ENCODE peak calls at places on chromosome 5, in four cellular contexts. J, M, F and Q are unnamed samples.

GRCh38 chr5:137220523-137220927 is 278.6 kb downstream of the SPOCK1 start:
- DNase-seq in J (no peak), M (no peak), F (peak; percentile 84), Q (no peak)

GRCh38 chr5:176540476-176540899 is 3.3 kb upstream of the RNF44 start:
- DNase-seq in J (peak; percentile 54), M (no peak), F (no peak), Q (no peak)

GRCh38 chr5:139394123-139394653 is 716 bp downstream of the PROB1 start:
- DNase-seq in J (peak; percentile 78), M (peak; percentile 69), F (no peak), Q (peak; percentile 48)

GRCh38 chr5:80125022-80125961 is 90.1 kb downstream of the THBS4 start:
- DNase-seq in J (no peak), M (no peak), F (no peak), Q (no peak)

GRCh38 chr5:32842798-32843531 is 131.8 kb downstream of the NPR3 start:
- DNase-seq in J (no peak), M (no peak), F (no peak), Q (peak; percentile 27)

GRCh38 chr5:14097998-14098471 is 45.1 kb upstream of the TRIO start:
- DNase-seq in J (no peak), M (no peak), F (peak; percentile 47), Q (no peak)

GRCh38 chr5:21739096-21739495 is 1114.0 kb downstream of the CDH12 start:
- DNase-seq in J (no peak), M (no peak), F (no peak), Q (no peak)

GRCh38 chr5:90982576-90982975 is 400.5 kb downstream of the ARRDC3 start:
- DNase-seq in J (no peak), M (no peak), F (peak; percentile 77), Q (no peak)

GRCh38 chr5:178801021-178801420 is 58.7 kb upstream of the ZNF354B start:
- DNase-seq in J (no peak), M (no peak), F (no peak), Q (no peak)

GRCh38 chr5:31823477-31823876 is 184.5 kb downstream of the PDZD2 start:
- DNase-seq in J (no peak), M (no peak), F (peak; percentile 10), Q (no peak)

GRCh38 chr5:162323471-162323870 is 255.9 kb downstream of the GABRG2 start:
- DNase-seq in J (no peak), M (no peak), F (no peak), Q (no peak)

GRCh38 chr5:3209918-3210317 is 385.7 kb upstream of the IRX1 start:
- DNase-seq in J (no peak), M (no peak), F (no peak), Q (no peak)

GRCh38 chr5:9015937-9016270 is 530.0 kb downstream of the SEMA5A start:
- DNase-seq in J (no peak), M (no peak), F (peak; percentile 30), Q (no peak)

GRCh38 chr5:94690778-94691177 is 72.3 kb downstream of the SLF1 start:
- DNase-seq in J (no peak), M (no peak), F (no peak), Q (no peak)

GRCh38 chr5:39148983-39149534 is 70.3 kb downstream of the FYB1 start:
- DNase-seq in J (no peak), M (no peak), F (peak; percentile 42), Q (no peak)

GRCh38 chr5:60794691-60795090 is 49.4 kb downstream of the ELOVL7 start:
- DNase-seq in J (no peak), M (no peak), F (no peak), Q (no peak)

GRCh38 chr5:78829811-78830499 is 155.2 kb downstream of the ARSB start:
- DNase-seq in J (no peak), M (no peak), F (no peak), Q (no peak)

GRCh38 chr5:115526604-115527003 is 18.0 kb downstream of the FEM1C start:
- DNase-seq in J (no peak), M (no peak), F (no peak), Q (no peak)

GRCh38 chr5:149677721-149678120 is 52.4 kb upstream of the PPARGC1B start:
- DNase-seq in J (no peak), M (no peak), F (no peak), Q (no peak)

GRCh38 chr5:27742805-27743204 is 704.4 kb upstream of the CDH9 start:
- DNase-seq in J (no peak), M (no peak), F (no peak), Q (no peak)

GRCh38 chr5:137453476-137454080 is 45.5 kb downstream of the SPOCK1 start:
- DNase-seq in J (no peak), M (no peak), F (peak; percentile 81), Q (no peak)

GRCh38 chr5:154302181-154302580 is 111.6 kb downstream of the GALNT10 start:
- DNase-seq in J (peak; percentile 91), M (no peak), F (peak; percentile 29), Q (no peak)

GRCh38 chr5:158943569-158943968 is 156.1 kb downstream of the EBF1 start:
- DNase-seq in J (no peak), M (no peak), F (no peak), Q (no peak)

GRCh38 chr5:154575869-154576806 is 98.1 kb upstream of the HAND1 start:
- DNase-seq in J (no peak), M (no peak), F (no peak), Q (no peak)

GRCh38 chr5:78699565-78700143 is 51.1 kb upstream of the LHFPL2 start:
- DNase-seq in J (no peak), M (no peak), F (peak; percentile 93), Q (no peak)

GRCh38 chr5:151461312-151461711 is 13.9 kb downstream of the SLC36A1 start:
- DNase-seq in J (no peak), M (no peak), F (no peak), Q (no peak)

GRCh38 chr5:151465476-151465875 is 18.1 kb downstream of the SLC36A1 start:
- DNase-seq in J (no peak), M (no peak), F (no peak), Q (no peak)

GRCh38 chr5:151464101-151464500 is 16.7 kb downstream of the SLC36A1 start:
- DNase-seq in J (no peak), M (no peak), F (no peak), Q (no peak)

GRCh38 chr5:151459680-151460079 is 12.3 kb downstream of the SLC36A1 start:
- DNase-seq in J (no peak), M (no peak), F (no peak), Q (no peak)

DNA sequence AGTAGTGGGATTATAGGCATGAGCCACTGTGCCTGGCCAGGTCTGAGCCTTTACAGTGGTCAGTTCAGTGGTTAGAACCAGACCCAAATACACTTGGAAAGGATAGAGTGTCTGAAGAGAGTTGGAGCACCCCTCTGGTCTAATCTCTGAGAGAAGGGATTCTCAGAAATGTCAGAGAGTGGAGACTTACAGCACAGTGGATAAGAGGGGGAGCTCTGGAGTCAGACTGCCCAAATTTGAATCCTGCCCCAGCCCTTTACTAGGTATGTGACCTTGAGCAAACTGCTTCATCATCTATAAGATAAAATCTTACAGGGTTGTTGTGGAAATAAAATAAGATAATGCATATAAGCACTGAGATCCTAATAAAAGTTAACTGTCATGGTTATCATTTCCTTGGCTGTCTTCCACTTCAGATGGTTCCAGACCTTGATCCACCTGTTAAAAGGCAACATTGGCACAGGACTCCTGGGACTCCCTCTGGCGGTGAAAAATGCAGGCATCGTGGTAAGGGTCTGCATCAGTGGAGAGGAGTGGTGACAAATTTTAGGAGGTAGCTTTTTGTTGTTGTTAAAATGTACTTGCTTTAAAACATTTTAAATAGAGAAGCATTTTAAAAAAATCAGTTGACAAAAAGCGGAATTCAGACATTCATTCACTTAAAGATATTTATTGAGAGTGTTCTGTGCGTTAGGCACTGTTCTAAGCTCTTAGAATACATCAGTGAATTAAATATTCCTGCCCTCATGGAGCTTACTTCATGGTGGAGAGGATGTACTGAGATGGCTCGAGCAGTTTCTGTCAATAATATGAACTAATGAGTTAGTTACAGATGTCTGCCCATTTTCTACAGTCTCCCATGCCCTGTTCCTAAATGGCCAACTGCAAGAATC is 16.0 kb downstream of the SLC36A1 start:
- DNase-seq in J (no peak), M (no peak), F (no peak), Q (no peak)
- TF ChIP-seq CTCF in J (no peak), M (no peak), F (peak; percentile 47), Q (no peak)

GRCh38 chr5:59366784-59367183 is 526.7 kb downstream of the PDE4D start:
- DNase-seq in J (no peak), M (no peak), F (no peak), Q (no peak)

GRCh38 chr5:59368951-59369350 is 524.6 kb downstream of the PDE4D start:
- DNase-seq in J (no peak), M (no peak), F (no peak), Q (no peak)

GRCh38 chr5:59371525-59372138 is 521.9 kb downstream of the PDE4D start:
- DNase-seq in J (no peak), M (no peak), F (no peak), Q (no peak)

DNA sequence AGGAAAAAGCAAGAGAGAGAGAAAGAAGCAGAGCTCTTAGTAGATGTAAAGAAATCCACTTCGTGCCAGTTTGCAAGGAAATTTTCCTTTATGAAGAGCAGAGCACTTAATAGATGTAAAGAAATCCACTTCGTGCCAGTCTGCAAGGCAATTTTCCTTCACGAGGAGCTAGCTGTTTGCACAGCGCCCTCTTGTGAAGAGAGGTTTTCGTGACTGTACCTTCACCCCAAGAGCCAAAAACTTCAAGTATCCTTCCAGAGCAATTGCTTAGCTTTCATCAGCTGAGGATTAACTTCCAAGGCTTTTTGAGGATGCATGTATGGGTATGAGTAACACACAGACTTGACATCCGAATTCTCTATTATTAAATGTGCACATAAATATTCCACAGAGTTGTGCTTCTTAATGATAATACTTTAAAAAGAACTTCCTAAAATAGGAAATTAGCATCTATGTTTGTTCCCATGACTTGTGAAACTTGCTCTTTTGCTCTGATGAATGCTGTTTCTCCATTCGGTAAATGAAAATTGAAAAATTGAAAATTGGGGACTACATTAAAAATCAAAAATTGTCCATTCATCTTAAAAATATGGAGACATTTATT is 525.6 kb downstream of the PDE4D start:
- DNase-seq in J (no peak), M (peak; percentile 49), F (peak; percentile 86), Q (peak; percentile 30)
- TF ChIP-seq CTCF in J (peak; percentile 8), M (peak; percentile 63), F (peak; percentile 92), Q (peak; percentile 77)

GRCh38 chr5:37044120-37044519 is 167.6 kb downstream of the NIPBL start:
- DNase-seq in J (no peak), M (no peak), F (no peak), Q (no peak)

GRCh38 chr5:37047947-37048346 is 171.4 kb downstream of the NIPBL start:
- DNase-seq in J (no peak), M (no peak), F (no peak), Q (no peak)

GRCh38 chr5:37039824-37040223 is 163.3 kb downstream of the NIPBL start:
- DNase-seq in J (no peak), M (no peak), F (no peak), Q (no peak)

GRCh38 chr5:37045703-37046102 is 169.1 kb downstream of the NIPBL start:
- DNase-seq in J (no peak), M (no peak), F (no peak), Q (no peak)

GRCh38 chr5:37043693-37044092 is 167.1 kb downstream of the NIPBL start:
- DNase-seq in J (no peak), M (no peak), F (peak; percentile 31), Q (no peak)
- TF ChIP-seq CTCF in J (no peak), M (no peak), F (peak; percentile 38), Q (no peak)

GRCh38 chr5:152170350-152170749 is 234.7 kb downstream of the NMUR2 start:
- DNase-seq in J (peak; percentile 28), M (no peak), F (no peak), Q (no peak)

DNA sequence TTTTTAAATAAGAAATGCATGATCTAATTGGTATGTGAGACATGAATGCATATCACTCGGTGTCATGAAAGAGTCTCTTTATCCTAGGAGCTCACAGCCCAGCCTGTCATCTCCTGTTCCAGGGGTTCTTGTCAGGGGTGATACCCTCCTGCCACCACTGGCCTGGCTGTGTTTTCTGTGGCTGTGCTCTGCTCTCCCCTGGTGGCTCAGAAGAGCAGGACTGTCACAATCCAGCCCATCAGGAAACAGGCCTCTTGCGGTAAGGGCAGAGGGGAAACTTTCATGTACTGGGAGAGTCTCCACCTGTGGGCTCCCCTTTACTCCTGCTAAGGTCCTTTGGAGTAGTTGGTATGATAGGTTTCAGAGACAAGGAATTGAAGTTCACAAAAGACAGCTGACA is 240.2 kb upstream of the GLRA1 start:
- DNase-seq in J (peak; percentile 12), M (no peak), F (no peak), Q (no peak)
- TF ChIP-seq CTCF in J (no peak), M (no peak), F (no peak), Q (no peak)